ENCODE peak calls at places on chromosomes 5 and 9, in ten cellular contexts. One of them, this sample, is unnamed.

GRCh38 chr5:371811-372555 is 50.5 kb downstream of the AHRR start:
- DNase-seq in dorsolateral prefrontal cortex: no peak
- DNase-seq in ascending aorta: peak
- DNase-seq in mucosa of descending colon: peak
- DNase-seq in PC-3: no peak
- DNase-seq in IMR-90: no peak
- DNase-seq in K562: no peak
- DNase-seq in mammary epithelial cell: no peak
- DNase-seq in Panc1: no peak
- DNase-seq in upper lobe of right lung: peak
- DNase-seq in this sample: no peak

GRCh38 chr5:160539431-160539830 is 117.8 kb downstream of the PTTG1 start:
- DNase-seq in ascending aorta: no peak
- DNase-seq in mucosa of descending colon: no peak
- DNase-seq in mammary epithelial cell: peak
- DNase-seq in K562: no peak
- DNase-seq in upper lobe of right lung: no peak
- DNase-seq in Panc1: no peak
- DNase-seq in PC-3: peak
- DNase-seq in IMR-90: no peak
- DNase-seq in dorsolateral prefrontal cortex: no peak
- DNase-seq in this sample: peak

GRCh38 chr5:172714491-172715420 is 56.2 kb downstream of the DUSP1 start:
- DNase-seq in ascending aorta: peak
- DNase-seq in PC-3: peak
- DNase-seq in Panc1: peak
- DNase-seq in mucosa of descending colon: peak
- DNase-seq in mammary epithelial cell: peak
- DNase-seq in IMR-90: peak
- DNase-seq in upper lobe of right lung: peak
- DNase-seq in K562: peak
- DNase-seq in dorsolateral prefrontal cortex: peak
- DNase-seq in this sample: peak

GRCh38 chr9:4680750-4681149 is 1.4 kb downstream of the CDC37L1 start:
- DNase-seq in ascending aorta: no peak
- DNase-seq in IMR-90: peak
- DNase-seq in Panc1: no peak
- DNase-seq in mammary epithelial cell: peak
- DNase-seq in mucosa of descending colon: no peak
- DNase-seq in dorsolateral prefrontal cortex: no peak
- DNase-seq in upper lobe of right lung: no peak
- DNase-seq in K562: peak
- DNase-seq in PC-3: no peak
- DNase-seq in this sample: no peak

GRCh38 chr9:130262061-130262745 is 3.4 kb upstream of the HMCN2 start:
- DNase-seq in upper lobe of right lung: no peak
- DNase-seq in PC-3: no peak
- DNase-seq in K562: no peak
- DNase-seq in Panc1: no peak
- DNase-seq in dorsolateral prefrontal cortex: no peak
- DNase-seq in IMR-90: no peak
- DNase-seq in mucosa of descending colon: no peak
- DNase-seq in ascending aorta: no peak
- DNase-seq in mammary epithelial cell: no peak
- DNase-seq in this sample: no peak

GRCh38 chr5:39178856-39179255 is 40.5 kb downstream of the FYB1 start:
- DNase-seq in dorsolateral prefrontal cortex: no peak
- DNase-seq in mucosa of descending colon: no peak
- DNase-seq in upper lobe of right lung: no peak
- DNase-seq in ascending aorta: no peak
- DNase-seq in Panc1: no peak
- DNase-seq in K562: no peak
- DNase-seq in mammary epithelial cell: no peak
- DNase-seq in IMR-90: no peak
- DNase-seq in PC-3: no peak
- DNase-seq in this sample: no peak

GRCh38 chr5:107567901-107568671 is 102.7 kb downstream of the EFNA5 start:
- DNase-seq in mammary epithelial cell: peak
- DNase-seq in K562: no peak
- DNase-seq in PC-3: no peak
- DNase-seq in ascending aorta: no peak
- DNase-seq in dorsolateral prefrontal cortex: no peak
- DNase-seq in upper lobe of right lung: no peak
- DNase-seq in IMR-90: no peak
- DNase-seq in mucosa of descending colon: no peak
- DNase-seq in Panc1: no peak
- DNase-seq in this sample: no peak

GRCh38 chr5:57072218-57072892 is 101.5 kb upstream of the GPBP1 start:
- DNase-seq in mammary epithelial cell: no peak
- DNase-seq in dorsolateral prefrontal cortex: no peak
- DNase-seq in ascending aorta: no peak
- DNase-seq in mucosa of descending colon: no peak
- DNase-seq in upper lobe of right lung: no peak
- DNase-seq in Panc1: no peak
- DNase-seq in K562: no peak
- DNase-seq in PC-3: no peak
- DNase-seq in IMR-90: no peak
- DNase-seq in this sample: peak

GRCh38 chr5:39193553-39194465 is 25.6 kb downstream of the FYB1 start:
- DNase-seq in K562: no peak
- DNase-seq in mammary epithelial cell: no peak
- DNase-seq in upper lobe of right lung: no peak
- DNase-seq in Panc1: no peak
- DNase-seq in IMR-90: no peak
- DNase-seq in PC-3: no peak
- DNase-seq in mucosa of descending colon: no peak
- DNase-seq in dorsolateral prefrontal cortex: no peak
- DNase-seq in ascending aorta: no peak
- DNase-seq in this sample: no peak

GRCh38 chr5:128662998-128663397 is 125.0 kb upstream of the FBN2 start:
- DNase-seq in mucosa of descending colon: no peak
- DNase-seq in ascending aorta: no peak
- DNase-seq in IMR-90: no peak
- DNase-seq in dorsolateral prefrontal cortex: no peak
- DNase-seq in upper lobe of right lung: no peak
- DNase-seq in Panc1: no peak
- DNase-seq in K562: no peak
- DNase-seq in PC-3: no peak
- DNase-seq in mammary epithelial cell: no peak
- DNase-seq in this sample: no peak

GRCh38 chr5:112862085-112862484 is 998 bp downstream of the SRP19 start:
- DNase-seq in upper lobe of right lung: no peak
- DNase-seq in dorsolateral prefrontal cortex: no peak
- DNase-seq in mucosa of descending colon: no peak
- DNase-seq in PC-3: no peak
- DNase-seq in IMR-90: no peak
- DNase-seq in ascending aorta: no peak
- DNase-seq in Panc1: no peak
- DNase-seq in K562: no peak
- DNase-seq in mammary epithelial cell: peak
- DNase-seq in this sample: no peak

GRCh38 chr5:55993628-55994501 is 898 bp downstream of the IL6ST start:
- DNase-seq in dorsolateral prefrontal cortex: no peak
- DNase-seq in upper lobe of right lung: no peak
- DNase-seq in IMR-90: no peak
- DNase-seq in mammary epithelial cell: no peak
- DNase-seq in K562: no peak
- DNase-seq in mucosa of descending colon: no peak
- DNase-seq in Panc1: no peak
- DNase-seq in PC-3: peak
- DNase-seq in ascending aorta: no peak
- DNase-seq in this sample: no peak

GRCh38 chr9:100725376-100725775 is 147.5 kb downstream of the CAVIN4 start:
- DNase-seq in Panc1: no peak
- DNase-seq in ascending aorta: no peak
- DNase-seq in mammary epithelial cell: no peak
- DNase-seq in dorsolateral prefrontal cortex: no peak
- DNase-seq in upper lobe of right lung: no peak
- DNase-seq in mucosa of descending colon: no peak
- DNase-seq in K562: no peak
- DNase-seq in PC-3: no peak
- DNase-seq in IMR-90: no peak
- DNase-seq in this sample: no peak

GRCh38 chr5:7592910-7593309 is 197.0 kb downstream of the ADCY2 start:
- DNase-seq in Panc1: no peak
- DNase-seq in mucosa of descending colon: peak
- DNase-seq in dorsolateral prefrontal cortex: no peak
- DNase-seq in upper lobe of right lung: no peak
- DNase-seq in ascending aorta: no peak
- DNase-seq in K562: peak
- DNase-seq in PC-3: peak
- DNase-seq in IMR-90: no peak
- DNase-seq in mammary epithelial cell: no peak
- DNase-seq in this sample: no peak
- H3K4me3 ChIP-seq in Panc1: no peak
- H3K4me3 ChIP-seq in mucosa of descending colon: no peak
- H3K4me3 ChIP-seq in dorsolateral prefrontal cortex: no peak
- H3K4me3 ChIP-seq in upper lobe of right lung: no peak
- H3K4me3 ChIP-seq in ascending aorta: no peak
- H3K4me3 ChIP-seq in K562: no peak
- H3K4me3 ChIP-seq in PC-3: no peak
- H3K4me3 ChIP-seq in IMR-90: no peak
- H3K4me3 ChIP-seq in mammary epithelial cell: no peak
- H3K4me3 ChIP-seq in this sample: no peak

GRCh38 chr5:157454273-157454672 is 5.7 kb upstream of the NIPAL4 start:
- DNase-seq in ascending aorta: no peak
- DNase-seq in dorsolateral prefrontal cortex: no peak
- DNase-seq in mammary epithelial cell: no peak
- DNase-seq in mucosa of descending colon: no peak
- DNase-seq in Panc1: no peak
- DNase-seq in upper lobe of right lung: no peak
- DNase-seq in K562: no peak
- DNase-seq in PC-3: no peak
- DNase-seq in IMR-90: no peak
- DNase-seq in this sample: no peak
- TF ChIP-seq CTCF in ascending aorta: no peak
- TF ChIP-seq CTCF in dorsolateral prefrontal cortex: no peak
- TF ChIP-seq CTCF in mammary epithelial cell: no peak
- TF ChIP-seq CTCF in mucosa of descending colon: no peak
- TF ChIP-seq CTCF in Panc1: no peak
- TF ChIP-seq CTCF in upper lobe of right lung: no peak
- TF ChIP-seq CTCF in K562: no peak
- TF ChIP-seq CTCF in PC-3: no peak
- TF ChIP-seq CTCF in IMR-90: no peak
- TF ChIP-seq CTCF in this sample: no peak

GRCh38 chr9:16755467-16755866 is 115.0 kb downstream of the BNC2 start:
- DNase-seq in K562: no peak
- DNase-seq in mammary epithelial cell: no peak
- DNase-seq in IMR-90: no peak
- DNase-seq in upper lobe of right lung: no peak
- DNase-seq in ascending aorta: no peak
- DNase-seq in PC-3: no peak
- DNase-seq in dorsolateral prefrontal cortex: no peak
- DNase-seq in Panc1: no peak
- DNase-seq in mucosa of descending colon: no peak
- DNase-seq in this sample: no peak
- H3K4me3 ChIP-seq in K562: no peak
- H3K4me3 ChIP-seq in mammary epithelial cell: no peak
- H3K4me3 ChIP-seq in IMR-90: no peak
- H3K4me3 ChIP-seq in upper lobe of right lung: no peak
- H3K4me3 ChIP-seq in ascending aorta: no peak
- H3K4me3 ChIP-seq in PC-3: no peak
- H3K4me3 ChIP-seq in dorsolateral prefrontal cortex: no peak
- H3K4me3 ChIP-seq in Panc1: no peak
- H3K4me3 ChIP-seq in mucosa of descending colon: no peak
- H3K4me3 ChIP-seq in this sample: no peak

DNA sequence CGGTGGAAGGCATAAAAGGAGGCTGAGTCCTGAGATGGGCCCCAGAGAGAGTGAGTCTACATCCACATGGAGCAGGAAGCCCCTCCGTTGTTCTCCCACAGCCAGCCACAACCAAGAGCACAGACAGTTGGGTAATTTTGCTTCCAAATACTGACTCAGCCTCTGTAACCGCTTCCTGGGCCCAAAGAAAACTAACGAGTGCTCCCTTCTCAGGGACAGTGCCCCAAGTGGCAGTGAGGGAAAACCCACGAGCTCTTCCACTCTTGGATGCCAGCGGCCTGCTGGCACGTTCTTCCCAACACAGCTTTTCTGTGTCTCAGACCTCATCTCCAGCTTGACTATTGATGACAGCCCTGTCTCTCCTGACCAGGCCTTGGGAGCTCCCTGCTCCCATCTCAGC is 207.6 kb downstream of the FSTL4 start:
- DNase-seq in IMR-90: no peak
- DNase-seq in PC-3: peak
- DNase-seq in K562: peak
- DNase-seq in mammary epithelial cell: no peak
- DNase-seq in dorsolateral prefrontal cortex: no peak
- DNase-seq in Panc1: no peak
- DNase-seq in ascending aorta: no peak
- DNase-seq in upper lobe of right lung: no peak
- DNase-seq in mucosa of descending colon: no peak
- DNase-seq in this sample: no peak
- TF ChIP-seq CTCF in IMR-90: no peak
- TF ChIP-seq CTCF in PC-3: peak
- TF ChIP-seq CTCF in K562: peak
- TF ChIP-seq CTCF in mammary epithelial cell: peak
- TF ChIP-seq CTCF in dorsolateral prefrontal cortex: no peak
- TF ChIP-seq CTCF in Panc1: no peak
- TF ChIP-seq CTCF in ascending aorta: no peak
- TF ChIP-seq CTCF in upper lobe of right lung: no peak
- TF ChIP-seq CTCF in mucosa of descending colon: no peak
- TF ChIP-seq CTCF in this sample: no peak

DNA sequence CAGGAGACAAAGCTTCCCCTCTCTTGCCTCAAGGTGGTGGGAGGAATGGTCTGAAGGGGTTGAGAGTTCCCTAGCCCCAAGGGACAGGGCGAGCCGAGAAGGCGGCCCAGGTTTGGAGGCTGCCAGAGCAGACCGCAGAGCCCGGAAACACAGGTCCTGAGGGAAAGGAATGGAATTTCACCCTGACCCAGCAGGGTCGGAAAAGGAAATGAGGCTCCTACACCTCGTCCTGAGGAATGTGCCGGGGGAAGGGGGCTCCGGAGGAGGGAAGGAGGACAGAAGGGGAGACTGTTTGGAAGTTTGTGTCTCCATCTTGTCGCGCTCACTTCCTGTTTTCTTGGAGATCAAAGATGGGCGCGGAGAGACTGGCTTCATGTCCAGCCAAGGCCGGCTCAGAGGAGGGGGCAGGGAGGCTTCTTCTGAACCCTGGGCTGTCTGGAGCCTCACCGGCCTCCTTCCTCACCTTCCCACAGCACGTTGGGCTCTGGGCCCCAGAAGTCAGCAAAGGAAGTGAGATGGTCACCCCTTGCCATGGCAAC is 9.6 kb downstream of the ENG start:
- DNase-seq in PC-3: no peak
- DNase-seq in IMR-90: no peak
- DNase-seq in mucosa of descending colon: no peak
- DNase-seq in ascending aorta: no peak
- DNase-seq in Panc1: no peak
- DNase-seq in upper lobe of right lung: no peak
- DNase-seq in K562: no peak
- DNase-seq in mammary epithelial cell: no peak
- DNase-seq in dorsolateral prefrontal cortex: no peak
- DNase-seq in this sample: no peak
- H3K4me3 ChIP-seq in PC-3: no peak
- H3K4me3 ChIP-seq in IMR-90: no peak
- H3K4me3 ChIP-seq in mucosa of descending colon: no peak
- H3K4me3 ChIP-seq in ascending aorta: no peak
- H3K4me3 ChIP-seq in Panc1: no peak
- H3K4me3 ChIP-seq in upper lobe of right lung: peak
- H3K4me3 ChIP-seq in K562: no peak
- H3K4me3 ChIP-seq in mammary epithelial cell: no peak
- H3K4me3 ChIP-seq in dorsolateral prefrontal cortex: no peak
- H3K4me3 ChIP-seq in this sample: no peak

GRCh38 chr5:7074176-7074575 is 321.8 kb upstream of the ADCY2 start:
- DNase-seq in Panc1: no peak
- DNase-seq in PC-3: no peak
- DNase-seq in K562: no peak
- DNase-seq in mammary epithelial cell: no peak
- DNase-seq in mucosa of descending colon: no peak
- DNase-seq in IMR-90: no peak
- DNase-seq in ascending aorta: no peak
- DNase-seq in upper lobe of right lung: no peak
- DNase-seq in dorsolateral prefrontal cortex: no peak
- DNase-seq in this sample: no peak
- TF ChIP-seq CTCF in Panc1: no peak
- TF ChIP-seq CTCF in PC-3: no peak
- TF ChIP-seq CTCF in K562: no peak
- TF ChIP-seq CTCF in mammary epithelial cell: no peak
- TF ChIP-seq CTCF in mucosa of descending colon: no peak
- TF ChIP-seq CTCF in IMR-90: no peak
- TF ChIP-seq CTCF in ascending aorta: no peak
- TF ChIP-seq CTCF in upper lobe of right lung: no peak
- TF ChIP-seq CTCF in dorsolateral prefrontal cortex: no peak
- TF ChIP-seq CTCF in this sample: peak